ENCODE peak calls at places on chromosomes 7 and 10, in seven cellular contexts. B, H, U, O, J, G and V are unnamed samples.

GRCh38 chr10:132375116-132375794 is 21.7 kb upstream of the PWWP2B start:
- DNase-seq in B (no peak), H (no peak), G (no peak), O (no peak), J (peak), U (peak), V (no peak)

GRCh38 chr7:26633557-26633956 is 230.8 kb downstream of the SKAP2 start:
- DNase-seq in U (no peak), O (no peak), J (no peak), B (no peak), G (no peak), H (no peak), V (no peak)

GRCh38 chr10:104893711-104894110 is 252.6 kb downstream of the SORCS3 start:
- DNase-seq in U (no peak), O (no peak), H (no peak), G (no peak), B (no peak), J (no peak), V (no peak)

GRCh38 chr10:79409038-79410035 is 36.1 kb downstream of the ZCCHC24 start:
- DNase-seq in B (no peak), U (peak), G (no peak), H (no peak), J (no peak), O (no peak), V (no peak)

GRCh38 chr7:95213809-95214492 is 110.4 kb downstream of the PON1 start:
- DNase-seq in G (no peak), U (peak), J (no peak), O (no peak), H (no peak), B (no peak), V (no peak)

GRCh38 chr7:51455513-51455912 is 138.9 kb upstream of the COBL start:
- DNase-seq in U (no peak), H (no peak), G (peak), B (no peak), J (no peak), O (no peak), V (no peak)

GRCh38 chr10:121579656-121580055 is 18.6 kb downstream of the FGFR2 start:
- DNase-seq in O (no peak), H (peak), U (no peak), G (no peak), B (no peak), J (peak), V (no peak)

GRCh38 chr7:135285547-135285946 is 51.9 kb downstream of the STRA8 start:
- DNase-seq in H (no peak), G (no peak), J (no peak), O (no peak), U (no peak), B (no peak), V (no peak)

GRCh38 chr7:81769891-81770818 is at the start of gene HGF:
- DNase-seq in G (no peak), O (peak), U (peak), B (no peak), J (peak), H (no peak), V (no peak)

GRCh38 chr7:74174606-74175082 is 488 bp downstream of the EIF4H start:
- DNase-seq in B (peak), U (no peak), H (peak), O (peak), J (peak), G (no peak), V (peak)

GRCh38 chr7:85039196-85039923 is 147.5 kb downstream of the SEMA3D start:
- DNase-seq in U (no peak), G (no peak), B (no peak), H (no peak), O (no peak), J (no peak), V (peak)

GRCh38 chr10:113743594-113743993 is 7.9 kb upstream of the PLEKHS1 start:
- DNase-seq in B (no peak), G (no peak), J (no peak), H (no peak), O (no peak), U (no peak), V (no peak)

GRCh38 chr10:117135026-117135372 is 3.1 kb downstream of the VAX1 start:
- DNase-seq in O (no peak), B (no peak), G (no peak), J (peak), U (no peak), H (no peak), V (no peak)

GRCh38 chr7:131424219-131424822 is 96.6 kb downstream of the MKLN1 start:
- DNase-seq in B (peak), G (no peak), U (no peak), O (peak), J (peak), H (peak), V (peak)

GRCh38 chr7:29807179-29807841 is 1.0 kb downstream of the WIPF3 start:
- DNase-seq in O (peak), B (no peak), J (peak), G (no peak), H (no peak), U (no peak), V (no peak)

GRCh38 chr7:145134377-145134776 is 298.5 kb upstream of the TPK1 start:
- DNase-seq in O (no peak), H (no peak), G (no peak), J (no peak), U (no peak), B (no peak), V (no peak)

GRCh38 chr7:6530626-6531491 is 20.4 kb downstream of the GRID2IP start:
- DNase-seq in B (peak), O (peak), J (peak), G (peak), H (no peak), U (peak), V (peak)

GRCh38 chr7:22564511-22565045 is 64.6 kb upstream of the STEAP1B start:
- DNase-seq in G (peak), U (no peak), H (peak), J (no peak), B (no peak), O (no peak), V (no peak)

GRCh38 chr7:20030417-20030816 is 186.8 kb downstream of the MACC1 start:
- DNase-seq in B (no peak), G (no peak), O (peak), U (no peak), H (no peak), J (no peak), V (peak)

GRCh38 chr10:97057836-97058235 is 127.9 kb downstream of the SLIT1 start:
- DNase-seq in B (no peak), J (no peak), U (no peak), O (no peak), H (no peak), G (no peak), V (no peak)

GRCh38 chr10:132607491-132607890 is 69.9 kb downstream of the INPP5A start:
- DNase-seq in O (no peak), J (no peak), H (no peak), G (no peak), B (no peak), U (peak), V (no peak)

GRCh38 chr10:30980951-30981616 is 50.6 kb downstream of the ZNF438 start:
- DNase-seq in U (no peak), H (peak), O (no peak), G (no peak), B (no peak), J (no peak), V (no peak)

GRCh38 chr10:19815478-19816419 is 483 bp upstream of the PLXDC2 start:
- DNase-seq in U (peak), H (peak), O (peak), G (no peak), B (no peak), J (peak), V (no peak)

GRCh38 chr10:72062341-72062740 is 26.0 kb downstream of the SPOCK2 start:
- DNase-seq in U (peak), O (no peak), J (no peak), G (no peak), H (no peak), B (no peak), V (no peak)

GRCh38 chr10:132099701-132100481 is 34.1 kb downstream of the JAKMIP3 start:
- DNase-seq in B (no peak), U (peak), J (no peak), G (peak), H (no peak), O (no peak), V (no peak)

GRCh38 chr7:155763721-155764431 is 48.4 kb downstream of the SHH start:
- DNase-seq in U (peak), J (no peak), H (no peak), B (no peak), G (peak), O (no peak), V (peak)

GRCh38 chr10:98012654-98013053 is 17.8 kb downstream of the CRTAC1 start:
- DNase-seq in H (no peak), O (no peak), U (no peak), J (no peak), B (no peak), G (peak), V (no peak)

GRCh38 chr10:94524146-94524545 is 21.4 kb upstream of the HELLS start:
- DNase-seq in G (no peak), J (no peak), B (no peak), H (peak), O (no peak), U (no peak), V (peak)

GRCh38 chr10:50554381-50554994 is 69.3 kb downstream of the SGMS1 start:
- DNase-seq in O (peak), H (no peak), B (no peak), G (no peak), J (peak), U (no peak), V (no peak)

GRCh38 chr7:1854521-1855395 is 184.7 kb downstream of the ELFN1 start:
- DNase-seq in J (no peak), G (no peak), H (no peak), U (peak), B (no peak), O (peak), V (no peak)

GRCh38 chr10:97407211-97407951 is 6.2 kb upstream of the RRP12 start:
- DNase-seq in O (peak), B (peak), J (peak), U (peak), G (peak), H (peak), V (peak)

DNA sequence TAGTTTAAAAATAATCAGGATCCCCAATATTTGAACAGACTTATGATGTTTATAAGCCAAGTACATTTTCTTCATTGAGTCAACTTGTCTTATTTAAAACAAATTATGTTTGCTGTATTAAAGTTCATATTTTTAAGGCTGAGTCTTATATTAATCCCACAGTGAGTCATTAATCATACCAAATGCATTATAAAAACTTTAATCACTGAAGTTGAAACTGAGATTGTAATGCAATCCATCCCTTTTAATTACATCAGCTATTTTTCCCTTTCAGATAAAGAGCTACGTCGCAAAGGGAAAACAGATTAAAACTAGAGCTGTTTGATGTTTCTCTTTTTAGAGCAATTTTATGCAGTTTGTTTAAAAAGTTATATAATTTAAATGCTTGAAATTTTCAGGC is 182.9 kb downstream of the ARID5B start:
- DNase-seq in U (no peak), B (no peak), O (no peak), J (no peak), G (no peak), H (peak), V (no peak)
- H3K4me3 ChIP-seq in U (no peak), B (no peak), O (no peak), J (no peak), G (no peak), H (no peak), V (no peak)

DNA sequence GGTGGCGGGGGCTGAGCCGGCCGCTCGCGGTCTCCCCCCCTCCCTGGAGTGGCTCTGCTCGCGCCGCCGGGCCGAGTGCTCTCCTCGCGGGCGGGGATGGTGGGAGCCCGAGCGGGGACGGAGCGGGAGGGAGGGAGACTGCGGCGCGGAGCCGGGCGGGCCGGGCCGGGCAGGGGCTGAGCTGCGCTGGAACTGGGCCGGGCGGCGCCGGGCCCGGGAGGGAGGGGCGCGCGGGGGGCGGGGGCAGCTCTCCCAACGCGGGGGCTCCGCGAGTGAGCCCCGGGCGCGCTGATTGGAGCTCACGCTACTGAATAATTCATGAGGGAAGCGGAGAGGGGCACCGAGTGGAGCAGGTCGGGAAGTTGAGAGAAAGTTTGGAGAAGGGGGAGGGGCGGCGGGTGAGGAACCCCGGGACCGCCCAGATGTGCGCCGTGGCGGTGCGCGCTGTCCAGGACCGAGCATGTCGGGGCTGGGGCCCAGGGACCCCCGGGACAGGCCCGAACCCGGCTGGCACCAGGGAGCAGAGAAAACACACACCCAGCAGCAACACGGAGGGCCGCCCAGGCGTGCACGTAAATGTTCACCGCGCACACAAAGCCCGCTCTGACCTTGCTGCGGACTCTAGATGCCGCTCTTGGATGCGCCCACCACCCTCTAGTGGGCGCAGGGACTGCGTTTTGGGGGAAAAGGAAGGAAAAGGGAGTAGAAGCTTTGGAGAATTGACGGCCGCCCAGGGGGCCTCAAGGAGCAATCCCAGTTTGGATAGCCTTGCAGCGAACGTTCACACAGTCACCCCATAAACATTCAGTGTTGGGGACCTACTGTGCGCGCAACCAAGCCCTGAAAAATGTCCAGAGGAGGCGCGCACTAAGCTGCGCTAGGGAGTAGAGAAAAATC is at the start of gene EPHB4:
- DNase-seq in H (peak), B (no peak), G (no peak), O (peak), J (peak), U (peak), V (no peak)
- TF ChIP-seq CTCF in H (no peak), B (peak), G (no peak), O (peak), J (peak), U (no peak), V (no peak)

GRCh38 chr7:46953008-46953407 is 628.9 kb downstream of the TNS3 start:
- DNase-seq in U (no peak), J (no peak), H (no peak), B (no peak), O (no peak), G (no peak), V (no peak)
- H3K4me3 ChIP-seq in U (no peak), J (no peak), H (no peak), B (no peak), O (no peak), G (no peak), V (no peak)

DNA sequence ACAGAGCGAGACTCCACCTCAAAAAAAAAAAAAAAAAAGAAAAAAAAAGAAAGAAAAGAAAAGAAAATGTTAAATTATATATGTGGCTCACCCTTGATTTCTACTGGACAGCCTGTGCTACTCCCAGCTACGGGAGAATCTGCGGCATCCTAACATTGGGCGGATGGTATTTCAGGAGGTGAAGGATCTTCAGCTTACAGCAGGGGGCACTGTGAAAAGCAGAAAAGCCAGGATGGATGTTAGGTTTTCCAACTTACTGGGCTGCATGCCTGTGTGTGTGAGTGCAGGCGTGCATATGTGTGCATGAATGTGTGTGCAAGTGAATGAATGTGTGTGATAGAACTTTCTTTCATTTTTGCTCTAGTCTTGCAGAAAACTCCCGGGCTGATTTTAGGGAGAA is 1066.5 kb downstream of the TYW1 start:
- DNase-seq in O (peak), B (no peak), J (peak), G (no peak), H (no peak), U (no peak), V (no peak)
- TF ChIP-seq CTCF in O (peak), B (peak), J (peak), G (no peak), H (peak), U (peak), V (peak)